ENCODE peak calls at places on chromosomes 2 and 18, in six cellular contexts. C is IMR-90, I is K562, S is H1, G is GM12878, J is HepG2. W is an unnamed sample.

GRCh38 chr2:66198873-66199272 is 236.1 kb upstream of the MEIS1 start:
- DNase-seq in C (no peak), I (no peak), S (no peak), G (no peak), J (no peak), W (no peak)

GRCh38 chr2:122755281-122755780 is 999.9 kb downstream of the TSN start:
- DNase-seq in C (no peak), I (no peak), S (no peak), G (no peak), J (no peak), W (no peak)

GRCh38 chr2:47089083-47089464 is 66.0 kb downstream of the STPG4 start:
- DNase-seq in C (peak; percentile 77), I (peak; percentile 75), S (no peak), G (no peak), J (peak; percentile 73), W (peak; percentile 39)

GRCh38 chr2:21229302-21229701 is 105.5 kb downstream of the TDRD15 start:
- DNase-seq in C (no peak), I (no peak), S (no peak), G (no peak), J (no peak), W (no peak)

GRCh38 chr18:39455300-39455699 is 1889.7 kb upstream of the CELF4 start:
- DNase-seq in C (peak; percentile 66), I (no peak), S (no peak), G (no peak), J (peak; percentile 21), W (no peak)

GRCh38 chr2:83079007-83079406 is 1380.1 kb downstream of the SUCLG1 start:
- DNase-seq in C (no peak), I (no peak), S (no peak), G (no peak), J (no peak), W (no peak)

GRCh38 chr18:62883937-62884735 is 168.8 kb downstream of the PHLPP1 start:
- DNase-seq in C (no peak), I (no peak), S (no peak), G (no peak), J (no peak), W (no peak)

GRCh38 chr18:47931707-47932103 is 1.2 kb upstream of the SMAD2 start:
- DNase-seq in C (no peak), I (peak; percentile 22), S (no peak), G (no peak), J (no peak), W (no peak)

GRCh38 chr2:60413819-60414178 is 139.7 kb downstream of the BCL11A start:
- DNase-seq in C (no peak), I (no peak), S (no peak), G (peak; percentile 78), J (no peak), W (no peak)

GRCh38 chr2:239225921-239226561 is 174.8 kb downstream of the HDAC4 start:
- DNase-seq in C (peak; percentile 86), I (no peak), S (no peak), G (no peak), J (no peak), W (no peak)

GRCh38 chr2:241808701-241809382 is at the start of gene NEU4:
- DNase-seq in C (no peak), I (no peak), S (no peak), G (no peak), J (peak; percentile 87), W (no peak)

GRCh38 chr18:77108001-77108692 is 24.4 kb downstream of the MBP start:
- DNase-seq in C (peak; percentile 92), I (no peak), S (no peak), G (no peak), J (no peak), W (no peak)

GRCh38 chr2:179224361-179224760 is 40.3 kb downstream of the SESTD1 start:
- DNase-seq in C (no peak), I (no peak), S (no peak), G (no peak), J (no peak), W (no peak)

GRCh38 chr2:77034460-77034859 is 487.7 kb downstream of the LRRTM4 start:
- DNase-seq in C (no peak), I (no peak), S (no peak), G (no peak), J (no peak), W (no peak)

GRCh38 chr2:112181571-112182290 is 43.5 kb downstream of the FBLN7 start:
- DNase-seq in C (no peak), I (no peak), S (no peak), G (no peak), J (no peak), W (no peak)

GRCh38 chr2:126656311-126657145 is 570 bp downstream of the GYPC start:
- DNase-seq in C (peak; percentile 31), I (peak; percentile 73), S (no peak), G (no peak), J (no peak), W (no peak)

GRCh38 chr18:30675905-30676620 is 366.5 kb downstream of the DSC3 start:
- DNase-seq in C (no peak), I (peak; percentile 52), S (no peak), G (no peak), J (no peak), W (no peak)

GRCh38 chr2:1462984-1463383 is 49.7 kb downstream of the TPO start:
- DNase-seq in C (no peak), I (no peak), S (no peak), G (no peak), J (no peak), W (no peak)

GRCh38 chr2:85911836-85912692 is 23.3 kb upstream of the ST3GAL5 start:
- DNase-seq in C (peak; percentile 85), I (no peak), S (no peak), G (no peak), J (no peak), W (no peak)
- TF ChIP-seq RAD21 in C (peak; percentile 4), I (no peak), S (no peak), G (no peak), J (no peak), W (no peak)

DNA sequence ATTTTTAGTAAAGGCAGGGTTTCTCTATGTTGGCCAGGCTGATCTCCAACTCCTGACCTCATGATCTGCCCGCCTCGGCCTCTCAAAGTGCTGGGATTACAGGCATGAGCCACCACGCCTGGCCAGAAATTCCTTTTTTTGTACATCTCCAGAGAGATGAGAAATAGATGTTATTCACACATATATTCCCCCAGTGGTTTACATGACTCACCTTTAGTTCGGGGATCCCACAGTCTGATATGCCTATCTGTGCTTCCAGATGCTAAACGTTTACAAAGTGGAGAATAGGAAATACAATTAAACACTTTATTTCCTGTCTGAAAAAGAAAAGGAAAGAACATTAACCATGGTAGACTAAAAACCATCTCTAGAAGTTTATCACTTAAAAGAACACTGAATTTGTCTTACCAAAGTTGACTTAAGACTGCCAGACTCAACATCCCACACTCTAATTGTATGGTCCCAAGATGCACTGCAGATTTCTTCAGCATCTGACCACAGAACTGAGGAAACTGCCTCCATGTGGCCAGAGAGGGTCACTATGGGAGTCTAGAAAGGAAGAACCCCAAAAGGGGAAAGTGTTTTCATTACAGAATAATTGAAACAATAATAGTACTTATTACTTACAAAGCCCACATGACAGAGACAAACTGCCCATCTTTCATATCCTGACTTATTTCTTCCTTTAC is 12.6 kb upstream of the ICA1L start:
- DNase-seq in C (peak; percentile 85), I (peak; percentile 10), S (no peak), G (no peak), J (no peak), W (no peak)
- TF ChIP-seq CEBPB in C (no peak), I (no peak), S (no peak), G (no peak), J (no peak), W (no peak)

GRCh38 chr2:117960231-117960630 is 53.6 kb downstream of the CCDC93 start:
- DNase-seq in C (peak; percentile 50), I (no peak), S (no peak), G (no peak), J (no peak), W (no peak)
- H3K36me3 ChIP-seq in C (peaks cover 3% of the 10 kb centered on the region), I (peaks cover 65% of the 10 kb centered on the region), S (peaks cover 14% of the 10 kb centered on the region), G (peaks cover 14% of the 10 kb centered on the region), J (peaks cover 19% of the 10 kb centered on the region), W (peaks cover 4% of the 10 kb centered on the region)

GRCh38 chr2:163640542-163641195 is 95.1 kb downstream of the FIGN start:
- DNase-seq in C (no peak), I (no peak), S (no peak), G (no peak), J (no peak), W (no peak)
- TF ChIP-seq RAD21 in C (no peak), I (no peak), S (no peak), G (no peak), J (no peak), W (no peak)

GRCh38 chr2:226837787-226838603 is 2.1 kb downstream of the RHBDD1 start:
- DNase-seq in C (no peak), I (peak; percentile 50), S (no peak), G (no peak), J (no peak), W (no peak)

GRCh38 chr2:226837334-226837733 is 1.5 kb downstream of the RHBDD1 start:
- DNase-seq in C (no peak), I (no peak), S (no peak), G (no peak), J (no peak), W (no peak)

GRCh38 chr2:226835420-226835795 is 446 bp upstream of the RHBDD1 start:
- DNase-seq in C (peak; percentile 29), I (peak; percentile 81), S (no peak), G (no peak), J (no peak), W (no peak)

GRCh38 chr2:226835796-226836547 is at the start of gene RHBDD1:
- DNase-seq in C (peak; percentile 95), I (peak; percentile 83), S (peak; percentile 78), G (peak; percentile 86), J (peak; percentile 62), W (peak; percentile 87)

DNA sequence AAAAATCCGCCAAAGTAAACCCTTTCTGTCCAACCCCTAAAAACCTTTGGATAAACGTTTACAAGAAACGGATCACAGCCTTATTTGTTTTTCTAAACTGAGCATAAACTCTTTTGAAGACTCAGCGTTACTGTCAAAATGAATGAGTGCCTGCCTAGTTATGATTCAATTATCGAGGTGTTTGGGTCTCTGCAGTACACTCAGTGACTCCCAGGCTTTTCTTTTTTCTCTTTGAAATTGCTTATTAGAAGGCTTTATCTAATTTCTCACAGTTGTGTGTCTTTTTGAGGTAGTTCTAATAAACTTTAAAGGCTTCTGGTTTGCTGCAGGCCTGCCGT is 663 bp downstream of the RHBDD1 start:
- DNase-seq in C (no peak), I (no peak), S (no peak), G (no peak), J (no peak), W (no peak)
- TF ChIP-seq CEBPB in C (no peak), I (no peak), S (no peak), G (no peak), J (no peak), W (no peak)

W was measured in HCT116.